ENCODE peak calls at places on chromosome 13, in six cellular contexts. F is SK-N-SH, L is HCT116, W is H1, G is GM12878, Q is K562. K is an unnamed sample.

GRCh38 chr13:99980201-99981114 is 1.1 kb upstream of the ZIC2 start:
- DNase-seq in G (no peak), F (peak), L (peak), Q (peak), W (no peak), K (no peak)

GRCh38 chr13:32045963-32046785 is 14.6 kb downstream of the FRY start:
- DNase-seq in Q (no peak), L (no peak), F (no peak), W (no peak), G (no peak), K (peak)

GRCh38 chr13:24022568-24022967 is 125.3 kb upstream of the C1QTNF9B start:
- DNase-seq in F (no peak), Q (no peak), G (no peak), L (no peak), W (no peak), K (no peak)

GRCh38 chr13:113759525-113760137 is 605 bp downstream of the TMEM255B start:
- DNase-seq in Q (no peak), F (peak), G (no peak), W (no peak), L (no peak), K (no peak)

GRCh38 chr13:113095146-113096051 is 10.2 kb upstream of the F7 start:
- DNase-seq in F (no peak), L (no peak), G (no peak), Q (no peak), W (no peak), K (no peak)

GRCh38 chr13:30864352-30865130 is 41.5 kb upstream of the MEDAG start:
- DNase-seq in Q (no peak), W (no peak), L (no peak), F (peak), G (no peak), K (no peak)

GRCh38 chr13:28181413-28181812 is 43.1 kb downstream of the PAN3 start:
- DNase-seq in Q (no peak), F (no peak), L (peak), G (no peak), W (no peak), K (peak)

GRCh38 chr13:113794764-113795173 is 35.7 kb downstream of the TMEM255B start:
- DNase-seq in L (no peak), G (no peak), F (no peak), W (no peak), Q (no peak), K (no peak)

GRCh38 chr13:73779881-73780280 is 354.3 kb downstream of the KLF12 start:
- DNase-seq in W (no peak), F (no peak), Q (no peak), L (no peak), G (no peak), K (no peak)

GRCh38 chr13:20943519-20944012 is 41.0 kb upstream of the XPO4 start:
- DNase-seq in W (peak), L (peak), F (peak), G (no peak), Q (peak), K (peak)

GRCh38 chr13:98050041-98050466 is 92.8 kb upstream of the FARP1 start:
- DNase-seq in Q (no peak), L (no peak), F (peak), G (no peak), W (no peak), K (no peak)

GRCh38 chr13:88066847-88067246 is 395.7 kb downstream of the SLITRK5 start:
- DNase-seq in L (no peak), G (no peak), F (no peak), Q (no peak), W (no peak), K (no peak)

GRCh38 chr13:47555235-47555634 is 445.8 kb downstream of the SUCLA2 start:
- DNase-seq in L (no peak), W (no peak), Q (no peak), G (no peak), F (no peak), K (no peak)

GRCh38 chr13:32905864-32906180 is 110.4 kb upstream of the KL start:
- DNase-seq in W (no peak), L (no peak), F (no peak), G (no peak), Q (no peak), K (no peak)

GRCh38 chr13:45691251-45691650 is 10.9 kb upstream of the CBY2 start:
- DNase-seq in F (no peak), W (no peak), L (no peak), Q (no peak), G (no peak), K (no peak)

GRCh38 chr13:41289463-41289881 is 21.6 kb upstream of the NAA16 start:
- DNase-seq in L (no peak), F (no peak), G (no peak), W (no peak), Q (no peak), K (no peak)
- H3K9ac ChIP-seq in L (no peak), F (no peak), G (no peak), W (no peak), Q (no peak), K (no peak)

GRCh38 chr13:41611385-41611784 is 154.0 kb downstream of the RGCC start:
- DNase-seq in Q (no peak), F (no peak), L (no peak), W (no peak), G (no peak), K (no peak)

GRCh38 chr13:41609828-41610227 is 152.5 kb downstream of the RGCC start:
- DNase-seq in Q (no peak), L (no peak), F (no peak), G (no peak), W (no peak), K (no peak)

GRCh38 chr13:41608111-41608510 is 150.8 kb downstream of the RGCC start:
- DNase-seq in G (no peak), W (no peak), L (no peak), Q (no peak), F (peak), K (no peak)

GRCh38 chr13:41608779-41609178 is 151.4 kb downstream of the RGCC start:
- DNase-seq in F (peak), G (no peak), L (no peak), Q (no peak), W (no peak), K (no peak)

DNA sequence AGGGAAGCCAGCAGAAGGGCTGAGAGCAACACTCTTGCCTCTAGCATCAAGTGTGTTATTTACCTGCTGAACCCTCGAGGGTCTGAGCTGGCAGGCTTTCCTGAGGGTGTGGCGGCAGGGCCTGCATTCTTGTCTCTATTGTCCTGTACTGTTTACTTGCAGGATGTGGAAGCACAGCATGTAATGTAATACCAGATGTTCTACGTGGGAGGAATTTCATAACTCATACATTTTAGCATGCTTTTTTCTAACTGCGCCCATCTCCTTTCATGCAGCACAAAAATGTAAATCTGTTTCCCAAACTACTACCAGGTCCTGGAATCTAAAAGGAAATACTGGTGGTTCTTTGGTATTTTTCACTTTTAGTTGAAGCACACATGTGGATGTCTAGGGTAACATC is 153.1 kb downstream of the RGCC start:
- DNase-seq in G (no peak), L (no peak), W (no peak), F (no peak), Q (no peak), K (no peak)
- TF ChIP-seq POLR2AphosphoS5 in G (no peak), L (no peak), W (no peak), F (no peak), Q (no peak), K (no peak)

GRCh38 chr13:106159295-106160195 is 375.9 kb downstream of the EFNB2 start:
- DNase-seq in Q (no peak), W (no peak), G (no peak), L (no peak), F (no peak), K (no peak)

GRCh38 chr13:106153041-106153440 is 382.4 kb downstream of the EFNB2 start:
- DNase-seq in L (no peak), W (no peak), F (no peak), G (no peak), Q (no peak), K (no peak)

GRCh38 chr13:106153876-106154275 is 381.6 kb downstream of the EFNB2 start:
- DNase-seq in Q (no peak), F (no peak), L (no peak), W (no peak), G (no peak), K (no peak)

GRCh38 chr13:106155411-106155810 is 380.1 kb downstream of the EFNB2 start:
- DNase-seq in Q (no peak), F (no peak), W (no peak), L (no peak), G (no peak), K (no peak)

GRCh38 chr13:106156468-106156867 is 379.0 kb downstream of the EFNB2 start:
- DNase-seq in W (no peak), G (no peak), L (peak), F (no peak), Q (no peak), K (no peak)
- H3K9ac ChIP-seq in W (no peak), G (no peak), L (peak), F (peak), Q (no peak), K (no peak)

GRCh38 chr13:110454956-110455355 is 106.6 kb downstream of the RAB20 start:
- DNase-seq in Q (no peak), L (no peak), G (no peak), F (no peak), W (no peak), K (no peak)

GRCh38 chr13:110456550-110456949 is 105.0 kb downstream of the RAB20 start:
- DNase-seq in G (no peak), F (no peak), W (no peak), Q (no peak), L (no peak), K (no peak)

GRCh38 chr13:110455444-110455843 is 106.1 kb downstream of the RAB20 start:
- DNase-seq in L (no peak), F (no peak), G (no peak), W (no peak), Q (no peak), K (no peak)

GRCh38 chr13:110457361-110457760 is 104.2 kb downstream of the RAB20 start:
- DNase-seq in G (no peak), W (no peak), L (no peak), F (no peak), Q (no peak), K (no peak)

DNA sequence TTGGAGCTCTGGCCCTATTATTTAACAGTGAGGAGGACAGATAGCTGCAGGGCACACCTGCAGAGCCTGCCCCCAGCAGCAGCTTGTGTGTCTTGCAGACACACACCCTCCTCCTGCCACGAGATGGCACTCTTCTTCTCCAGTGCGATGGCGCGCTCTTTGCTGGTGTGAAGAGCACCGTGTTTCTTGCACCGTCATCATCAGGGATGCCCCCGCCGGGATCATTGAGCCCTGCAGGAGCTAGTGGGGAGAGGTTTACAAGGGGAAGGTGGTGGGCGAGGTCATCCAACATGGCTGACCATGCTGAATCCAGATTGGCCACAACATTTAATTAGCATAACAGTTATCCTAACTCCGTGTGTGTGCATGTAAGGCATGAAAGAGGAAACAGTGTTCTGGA is 105.6 kb downstream of the RAB20 start:
- DNase-seq in G (no peak), Q (peak), W (peak), L (peak), F (peak), K (no peak)
- TF ChIP-seq POLR2AphosphoS5 in G (no peak), Q (no peak), W (no peak), L (no peak), F (no peak), K (no peak)

GRCh38 chr13:40192516-40193257 is 473.8 kb downstream of the FOXO1 start:
- DNase-seq in W (no peak), L (no peak), G (no peak), F (no peak), Q (no peak), K (no peak)

GRCh38 chr13:40190656-40191100 is 475.8 kb downstream of the FOXO1 start:
- DNase-seq in Q (no peak), G (no peak), L (no peak), F (peak), W (no peak), K (no peak)

GRCh38 chr13:40191186-40191980 is 475.1 kb downstream of the FOXO1 start:
- DNase-seq in Q (no peak), W (no peak), L (no peak), G (no peak), F (no peak), K (no peak)

GRCh38 chr13:40194204-40194806 is 472.1 kb downstream of the FOXO1 start:
- DNase-seq in Q (no peak), W (no peak), G (no peak), L (no peak), F (no peak), K (no peak)

GRCh38 chr13:40193290-40194203 is 472.9 kb downstream of the FOXO1 start:
- DNase-seq in L (no peak), W (no peak), G (no peak), Q (no peak), F (no peak), K (no peak)
- H3K9ac ChIP-seq in L (no peak), W (no peak), G (no peak), Q (no peak), F (no peak), K (no peak)

DNA sequence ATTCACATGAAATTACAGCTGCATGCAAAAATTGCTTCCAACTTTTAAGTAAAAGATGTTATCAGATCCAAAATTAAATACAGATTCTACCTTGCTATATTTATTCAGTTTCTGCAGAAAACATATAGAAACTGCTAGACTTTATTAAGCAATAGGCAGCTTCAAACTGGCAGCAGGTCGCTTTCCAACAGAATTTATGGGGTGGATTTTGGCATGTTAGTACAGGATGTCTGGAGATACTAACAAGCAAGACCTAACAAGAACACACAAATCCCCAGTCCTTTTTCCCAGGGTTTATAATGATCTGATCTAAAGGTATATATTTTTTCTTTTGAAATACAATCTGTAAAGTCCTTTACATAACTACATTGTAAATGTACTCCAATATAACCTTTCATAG is 27.5 kb downstream of the TBC1D4 start:
- DNase-seq in F (no peak), W (no peak), L (no peak), G (no peak), Q (no peak), K (no peak)
- TF ChIP-seq POLR2AphosphoS5 in F (no peak), W (no peak), L (no peak), G (no peak), Q (no peak), K (no peak)

GRCh38 chr13:76307157-76307556 is 579.0 kb downstream of the KCTD12 start:
- DNase-seq in G (no peak), W (no peak), L (no peak), F (no peak), Q (no peak), K (no peak)
- H3K9ac ChIP-seq in G (no peak), W (no peak), L (no peak), F (no peak), Q (no peak), K (no peak)